ENCODE peak calls at places on chromosomes 1 and 21, in five cellular contexts. One of them, this sample, is unnamed. For H3K9me3, the result is how much of the 10 kb centered on the place peaks cover.

GRCh38 chr1:228392111-228392936 is 14.3 kb downstream of the TRIM11 start:
- DNase-seq in cardiac muscle cell: no peak
- DNase-seq in right lobe of liver: no peak
- DNase-seq in right cardiac atrium: no peak
- DNase-seq in MG63: peak
- DNase-seq in this sample: no peak

GRCh38 chr21:46297311-46298082 is 11.4 kb downstream of the YBEY start:
- DNase-seq in cardiac muscle cell: no peak
- DNase-seq in right cardiac atrium: peak
- DNase-seq in MG63: no peak
- DNase-seq in right lobe of liver: peak
- DNase-seq in this sample: no peak

GRCh38 chr1:32142446-32143301 is 34.8 kb downstream of the KPNA6 start:
- DNase-seq in MG63: peak
- DNase-seq in right cardiac atrium: peak
- DNase-seq in cardiac muscle cell: peak
- DNase-seq in right lobe of liver: no peak
- DNase-seq in this sample: peak

GRCh38 chr1:44855742-44856141 is 12.7 kb upstream of the PTCH2 start:
- DNase-seq in MG63: no peak
- DNase-seq in cardiac muscle cell: no peak
- DNase-seq in right lobe of liver: no peak
- DNase-seq in right cardiac atrium: no peak
- DNase-seq in this sample: no peak

GRCh38 chr1:150161747-150162581 is 12.2 kb downstream of the PLEKHO1 start:
- DNase-seq in MG63: no peak
- DNase-seq in right cardiac atrium: peak
- DNase-seq in cardiac muscle cell: peak
- DNase-seq in right lobe of liver: no peak
- DNase-seq in this sample: no peak

GRCh38 chr1:56095924-56096655 is 483.3 kb downstream of the PLPP3 start:
- DNase-seq in cardiac muscle cell: no peak
- DNase-seq in MG63: peak
- DNase-seq in right lobe of liver: no peak
- DNase-seq in right cardiac atrium: no peak
- DNase-seq in this sample: peak

GRCh38 chr21:44300262-44300959 is 558 bp downstream of the PFKL start:
- DNase-seq in right cardiac atrium: peak
- DNase-seq in MG63: peak
- DNase-seq in cardiac muscle cell: peak
- DNase-seq in right lobe of liver: peak
- DNase-seq in this sample: no peak

GRCh38 chr21:26169061-26169610 is 1.4 kb downstream of the APP start:
- DNase-seq in MG63: peak
- DNase-seq in cardiac muscle cell: peak
- DNase-seq in right cardiac atrium: no peak
- DNase-seq in right lobe of liver: peak
- DNase-seq in this sample: no peak

GRCh38 chr1:247840819-247841218 is 877 bp downstream of the OR11L1 start:
- DNase-seq in MG63: no peak
- DNase-seq in right cardiac atrium: no peak
- DNase-seq in right lobe of liver: no peak
- DNase-seq in cardiac muscle cell: no peak
- DNase-seq in this sample: no peak

GRCh38 chr1:247845693-247846017 is 4.0 kb upstream of the OR11L1 start:
- DNase-seq in MG63: no peak
- DNase-seq in right cardiac atrium: no peak
- DNase-seq in cardiac muscle cell: no peak
- DNase-seq in right lobe of liver: no peak
- DNase-seq in this sample: no peak

GRCh38 chr1:247843411-247843810 is 1.7 kb upstream of the OR11L1 start:
- DNase-seq in right lobe of liver: no peak
- DNase-seq in right cardiac atrium: no peak
- DNase-seq in cardiac muscle cell: no peak
- DNase-seq in MG63: no peak
- DNase-seq in this sample: no peak

GRCh38 chr1:247845011-247845692 is 3.5 kb upstream of the OR11L1 start:
- DNase-seq in right cardiac atrium: no peak
- DNase-seq in MG63: peak
- DNase-seq in cardiac muscle cell: no peak
- DNase-seq in right lobe of liver: no peak
- DNase-seq in this sample: no peak

GRCh38 chr1:247841796-247842195 is at the start of gene OR11L1:
- DNase-seq in right cardiac atrium: no peak
- DNase-seq in cardiac muscle cell: no peak
- DNase-seq in MG63: no peak
- DNase-seq in right lobe of liver: no peak
- DNase-seq in this sample: no peak
- H3K9me3 ChIP-seq in right cardiac atrium: under half
- H3K9me3 ChIP-seq in cardiac muscle cell: under half
- H3K9me3 ChIP-seq in MG63: under half
- H3K9me3 ChIP-seq in right lobe of liver: under half
- H3K9me3 ChIP-seq in this sample: under half

DNA sequence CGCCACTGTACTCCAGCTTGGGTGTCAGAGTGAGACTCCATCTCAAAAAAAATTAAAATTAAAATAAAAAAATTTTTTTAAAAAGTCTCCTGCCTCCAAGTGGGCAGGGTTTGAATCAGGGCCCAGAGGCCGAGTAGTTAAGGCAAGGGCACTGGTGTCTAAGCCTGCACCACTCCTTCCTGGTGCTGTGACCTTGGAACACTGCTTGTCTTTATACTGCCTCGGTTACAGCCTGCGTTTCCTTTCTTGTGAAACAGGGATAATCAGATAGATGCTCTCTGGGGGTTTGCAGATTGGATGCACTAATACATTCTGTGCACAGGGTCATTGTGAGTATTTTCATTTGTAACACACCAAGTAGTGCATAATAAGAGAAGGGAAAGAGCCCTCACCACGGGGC is 58.4 kb upstream of the EFHD2 start:
- DNase-seq in cardiac muscle cell: no peak
- DNase-seq in MG63: no peak
- DNase-seq in right cardiac atrium: no peak
- DNase-seq in right lobe of liver: no peak
- DNase-seq in this sample: no peak
- H3K9me3 ChIP-seq in cardiac muscle cell: under half
- H3K9me3 ChIP-seq in MG63: under half
- H3K9me3 ChIP-seq in right cardiac atrium: under half
- H3K9me3 ChIP-seq in right lobe of liver: under half
- H3K9me3 ChIP-seq in this sample: under half

DNA sequence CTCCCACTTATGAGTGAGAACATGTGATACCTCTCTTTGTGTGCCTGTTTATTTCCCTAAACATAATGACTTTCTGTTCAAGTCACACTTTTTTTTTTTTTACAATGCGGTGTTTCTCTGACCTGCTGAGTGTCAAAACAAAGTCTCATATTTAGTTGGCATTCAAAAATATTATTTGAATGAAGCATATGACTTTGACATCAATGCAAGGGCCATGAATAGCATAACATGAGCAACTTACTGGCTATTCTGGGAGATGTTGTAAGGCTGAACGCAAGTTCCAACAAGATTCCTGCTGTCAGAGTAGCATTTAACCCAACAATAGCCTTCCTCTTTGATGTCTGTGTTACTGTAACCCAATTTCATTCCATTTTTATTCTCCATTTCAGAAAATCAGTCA is 2.0 kb upstream of the KRTAP19-1 start:
- DNase-seq in right lobe of liver: no peak
- DNase-seq in cardiac muscle cell: peak
- DNase-seq in right cardiac atrium: no peak
- DNase-seq in MG63: no peak
- DNase-seq in this sample: no peak
- H3K9me3 ChIP-seq in right lobe of liver: under half
- H3K9me3 ChIP-seq in cardiac muscle cell: under half
- H3K9me3 ChIP-seq in right cardiac atrium: under half
- H3K9me3 ChIP-seq in MG63: under half
- H3K9me3 ChIP-seq in this sample: under half

GRCh38 chr1:2986549-2987305 is 34.5 kb upstream of the ACTRT2 start:
- DNase-seq in right cardiac atrium: no peak
- DNase-seq in right lobe of liver: no peak
- DNase-seq in cardiac muscle cell: no peak
- DNase-seq in MG63: no peak
- DNase-seq in this sample: no peak

GRCh38 chr1:2985694-2986548 is 35.3 kb upstream of the ACTRT2 start:
- DNase-seq in cardiac muscle cell: no peak
- DNase-seq in right lobe of liver: no peak
- DNase-seq in right cardiac atrium: no peak
- DNase-seq in MG63: no peak
- DNase-seq in this sample: no peak

GRCh38 chr1:2984399-2985061 is 36.7 kb upstream of the ACTRT2 start:
- DNase-seq in right lobe of liver: no peak
- DNase-seq in right cardiac atrium: no peak
- DNase-seq in MG63: no peak
- DNase-seq in cardiac muscle cell: no peak
- DNase-seq in this sample: no peak

GRCh38 chr1:2983706-2984398 is 37.4 kb upstream of the ACTRT2 start:
- DNase-seq in right cardiac atrium: no peak
- DNase-seq in cardiac muscle cell: no peak
- DNase-seq in right lobe of liver: no peak
- DNase-seq in MG63: no peak
- DNase-seq in this sample: no peak

DNA sequence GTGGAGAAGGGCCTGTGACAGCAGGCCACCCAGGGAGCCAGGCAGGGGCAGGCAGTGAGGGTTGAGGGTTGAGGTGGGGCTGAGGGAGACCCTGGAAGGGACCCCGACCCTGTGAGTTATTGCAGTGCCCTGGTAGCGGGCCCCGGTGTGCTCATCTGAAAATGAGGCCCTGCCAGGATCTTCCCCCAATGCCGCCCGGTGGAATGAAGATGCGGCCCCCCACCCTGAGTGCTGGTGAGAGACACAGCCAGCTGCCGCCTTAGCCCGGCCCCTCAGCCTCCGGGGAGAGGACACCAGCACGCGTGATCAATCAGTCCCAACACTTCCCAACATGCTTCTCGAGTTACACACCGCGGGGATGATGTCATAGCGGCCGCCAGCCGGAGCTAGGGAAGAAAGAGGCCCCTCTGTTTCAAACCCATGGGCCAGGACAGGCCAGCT is 36.1 kb upstream of the ACTRT2 start:
- DNase-seq in MG63: no peak
- DNase-seq in right lobe of liver: no peak
- DNase-seq in right cardiac atrium: no peak
- DNase-seq in cardiac muscle cell: no peak
- DNase-seq in this sample: no peak
- H3K9me3 ChIP-seq in MG63: under half
- H3K9me3 ChIP-seq in right lobe of liver: under half
- H3K9me3 ChIP-seq in right cardiac atrium: under half
- H3K9me3 ChIP-seq in cardiac muscle cell: under half
- H3K9me3 ChIP-seq in this sample: half or more

DNA sequence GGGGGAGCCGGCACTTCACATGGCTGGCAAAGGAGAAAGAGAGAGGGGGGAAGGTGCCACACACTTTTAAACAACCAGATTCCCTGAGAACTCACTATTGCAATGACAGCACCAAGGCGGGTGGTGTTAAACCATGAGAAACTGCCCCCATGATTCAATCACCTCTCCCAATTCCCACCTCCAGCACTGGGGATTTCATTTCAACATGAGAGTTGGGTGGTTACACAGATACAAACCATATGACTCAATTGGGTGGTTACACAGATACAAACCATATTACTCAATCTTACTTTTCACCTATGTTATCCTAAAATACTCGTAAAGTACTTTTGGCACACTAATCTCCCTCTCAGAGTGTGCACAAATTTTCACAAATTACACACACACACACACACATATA is 1097.5 kb upstream of the TMPRSS15 start:
- DNase-seq in cardiac muscle cell: no peak
- DNase-seq in right cardiac atrium: no peak
- DNase-seq in right lobe of liver: no peak
- DNase-seq in MG63: no peak
- DNase-seq in this sample: no peak
- H3K9me3 ChIP-seq in cardiac muscle cell: under half
- H3K9me3 ChIP-seq in right cardiac atrium: under half
- H3K9me3 ChIP-seq in right lobe of liver: under half
- H3K9me3 ChIP-seq in MG63: under half
- H3K9me3 ChIP-seq in this sample: under half

GRCh38 chr1:160483505-160484185 is 39.4 kb downstream of the SLAMF6 start:
- DNase-seq in right lobe of liver: no peak
- DNase-seq in right cardiac atrium: no peak
- DNase-seq in cardiac muscle cell: no peak
- DNase-seq in MG63: no peak
- DNase-seq in this sample: no peak
- H3K9me3 ChIP-seq in right lobe of liver: under half
- H3K9me3 ChIP-seq in right cardiac atrium: under half
- H3K9me3 ChIP-seq in cardiac muscle cell: under half
- H3K9me3 ChIP-seq in MG63: under half
- H3K9me3 ChIP-seq in this sample: under half